ENCODE peak calls at places on chromosomes 3 and 15, in seven cellular contexts. One of them, this sample, is unnamed.

GRCh38 chr15:25136119-25136518 is 181.3 kb downstream of the SNRPN start:
- DNase-seq in psoas muscle: no peak
- DNase-seq in dorsolateral prefrontal cortex: no peak
- DNase-seq in hepatocyte: no peak
- DNase-seq in bronchial epithelial cell: no peak
- DNase-seq in Peyer's patch: no peak
- DNase-seq in choroid plexus epithelial cell: peak; percentile 42
- DNase-seq in this sample: no peak

GRCh38 chr3:129329858-129330257 is 51.2 kb downstream of the HMCES start:
- DNase-seq in psoas muscle: no peak
- DNase-seq in dorsolateral prefrontal cortex: no peak
- DNase-seq in hepatocyte: no peak
- DNase-seq in bronchial epithelial cell: no peak
- DNase-seq in Peyer's patch: no peak
- DNase-seq in choroid plexus epithelial cell: no peak
- DNase-seq in this sample: no peak

GRCh38 chr15:100132309-100132708 is 209.5 kb downstream of the ADAMTS17 start:
- DNase-seq in psoas muscle: no peak
- DNase-seq in dorsolateral prefrontal cortex: no peak
- DNase-seq in hepatocyte: no peak
- DNase-seq in bronchial epithelial cell: no peak
- DNase-seq in Peyer's patch: no peak
- DNase-seq in choroid plexus epithelial cell: no peak
- DNase-seq in this sample: no peak

GRCh38 chr3:31055757-31056156 is 161.3 kb upstream of the GADL1 start:
- DNase-seq in psoas muscle: no peak
- DNase-seq in dorsolateral prefrontal cortex: no peak
- DNase-seq in hepatocyte: no peak
- DNase-seq in bronchial epithelial cell: no peak
- DNase-seq in Peyer's patch: no peak
- DNase-seq in choroid plexus epithelial cell: no peak
- DNase-seq in this sample: no peak

GRCh38 chr15:69610858-69611257 is 158.2 kb downstream of the RPLP1 start:
- DNase-seq in psoas muscle: no peak
- DNase-seq in dorsolateral prefrontal cortex: no peak
- DNase-seq in hepatocyte: no peak
- DNase-seq in bronchial epithelial cell: no peak
- DNase-seq in Peyer's patch: no peak
- DNase-seq in choroid plexus epithelial cell: no peak
- DNase-seq in this sample: no peak

GRCh38 chr3:2856062-2856792 is 253.9 kb downstream of the IL5RA start:
- DNase-seq in psoas muscle: no peak
- DNase-seq in dorsolateral prefrontal cortex: no peak
- DNase-seq in hepatocyte: no peak
- DNase-seq in bronchial epithelial cell: no peak
- DNase-seq in Peyer's patch: no peak
- DNase-seq in choroid plexus epithelial cell: no peak
- DNase-seq in this sample: no peak

GRCh38 chr3:18295171-18295920 is 129.8 kb downstream of the SATB1 start:
- DNase-seq in psoas muscle: no peak
- DNase-seq in dorsolateral prefrontal cortex: no peak
- DNase-seq in hepatocyte: peak; percentile 75
- DNase-seq in bronchial epithelial cell: peak; percentile 88
- DNase-seq in Peyer's patch: peak; percentile 52
- DNase-seq in choroid plexus epithelial cell: peak; percentile 71
- DNase-seq in this sample: peak; percentile 61

GRCh38 chr15:42385980-42386695 is 26.8 kb downstream of the CAPN3 start:
- DNase-seq in psoas muscle: no peak
- DNase-seq in dorsolateral prefrontal cortex: no peak
- DNase-seq in hepatocyte: no peak
- DNase-seq in bronchial epithelial cell: no peak
- DNase-seq in Peyer's patch: no peak
- DNase-seq in choroid plexus epithelial cell: peak; percentile 17
- DNase-seq in this sample: no peak

GRCh38 chr3:196287066-196287404 is 491 bp downstream of the PCYT1A start:
- DNase-seq in psoas muscle: peak; percentile 63
- DNase-seq in dorsolateral prefrontal cortex: no peak
- DNase-seq in hepatocyte: peak; percentile 51
- DNase-seq in bronchial epithelial cell: no peak
- DNase-seq in Peyer's patch: no peak
- DNase-seq in choroid plexus epithelial cell: peak; percentile 36
- DNase-seq in this sample: no peak

GRCh38 chr3:38015485-38015884 is 14.0 kb downstream of the PLCD1 start:
- DNase-seq in psoas muscle: no peak
- DNase-seq in dorsolateral prefrontal cortex: no peak
- DNase-seq in hepatocyte: no peak
- DNase-seq in bronchial epithelial cell: no peak
- DNase-seq in Peyer's patch: peak; percentile 45
- DNase-seq in choroid plexus epithelial cell: no peak
- DNase-seq in this sample: no peak

GRCh38 chr15:43146187-43146586 is 12.8 kb downstream of the TMEM62 start:
- DNase-seq in psoas muscle: no peak
- DNase-seq in dorsolateral prefrontal cortex: no peak
- DNase-seq in hepatocyte: no peak
- DNase-seq in bronchial epithelial cell: no peak
- DNase-seq in Peyer's patch: no peak
- DNase-seq in choroid plexus epithelial cell: no peak
- DNase-seq in this sample: no peak

GRCh38 chr3:195123196-195123805 is 147.7 kb downstream of the XXYLT1 start:
- DNase-seq in psoas muscle: no peak
- DNase-seq in dorsolateral prefrontal cortex: no peak
- DNase-seq in hepatocyte: no peak
- DNase-seq in bronchial epithelial cell: no peak
- DNase-seq in Peyer's patch: no peak
- DNase-seq in choroid plexus epithelial cell: no peak
- DNase-seq in this sample: no peak

GRCh38 chr15:41495736-41496599 is 2.3 kb downstream of the ITPKA start:
- DNase-seq in psoas muscle: peak; percentile 60
- DNase-seq in dorsolateral prefrontal cortex: no peak
- DNase-seq in hepatocyte: peak; percentile 89
- DNase-seq in bronchial epithelial cell: no peak
- DNase-seq in Peyer's patch: peak; percentile 92
- DNase-seq in choroid plexus epithelial cell: no peak
- DNase-seq in this sample: no peak

GRCh38 chr3:187967982-187968381 is 186.0 kb upstream of the LPP start:
- DNase-seq in psoas muscle: no peak
- DNase-seq in dorsolateral prefrontal cortex: no peak
- DNase-seq in hepatocyte: peak; percentile 57
- DNase-seq in bronchial epithelial cell: no peak
- DNase-seq in Peyer's patch: no peak
- DNase-seq in choroid plexus epithelial cell: peak; percentile 55
- DNase-seq in this sample: no peak

GRCh38 chr3:175224051-175224450 is 364.9 kb downstream of the NAALADL2 start:
- DNase-seq in psoas muscle: no peak
- DNase-seq in dorsolateral prefrontal cortex: no peak
- DNase-seq in hepatocyte: peak; percentile 27
- DNase-seq in bronchial epithelial cell: no peak
- DNase-seq in Peyer's patch: no peak
- DNase-seq in choroid plexus epithelial cell: no peak
- DNase-seq in this sample: no peak

GRCh38 chr3:196063456-196063855 is 18.4 kb downstream of the TFRC start:
- DNase-seq in psoas muscle: no peak
- DNase-seq in dorsolateral prefrontal cortex: no peak
- DNase-seq in hepatocyte: no peak
- DNase-seq in bronchial epithelial cell: no peak
- DNase-seq in Peyer's patch: no peak
- DNase-seq in choroid plexus epithelial cell: peak; percentile 75
- DNase-seq in this sample: no peak

GRCh38 chr3:101900736-101901135 is 51.4 kb downstream of the NFKBIZ start:
- DNase-seq in psoas muscle: no peak
- DNase-seq in dorsolateral prefrontal cortex: no peak
- DNase-seq in hepatocyte: no peak
- DNase-seq in bronchial epithelial cell: no peak
- DNase-seq in Peyer's patch: no peak
- DNase-seq in choroid plexus epithelial cell: peak; percentile 37
- DNase-seq in this sample: no peak

GRCh38 chr3:143287403-143287802 is 167.8 kb downstream of the CHST2 start:
- DNase-seq in psoas muscle: no peak
- DNase-seq in dorsolateral prefrontal cortex: no peak
- DNase-seq in hepatocyte: no peak
- DNase-seq in bronchial epithelial cell: peak; percentile 31
- DNase-seq in Peyer's patch: no peak
- DNase-seq in choroid plexus epithelial cell: no peak
- DNase-seq in this sample: no peak

GRCh38 chr3:4717363-4717740 is 224.2 kb downstream of the ITPR1 start:
- DNase-seq in psoas muscle: no peak
- DNase-seq in dorsolateral prefrontal cortex: no peak
- DNase-seq in hepatocyte: no peak
- DNase-seq in bronchial epithelial cell: no peak
- DNase-seq in Peyer's patch: no peak
- DNase-seq in choroid plexus epithelial cell: no peak
- DNase-seq in this sample: no peak

GRCh38 chr3:49388416-49388815 is 23.4 kb downstream of the RHOA start:
- DNase-seq in psoas muscle: no peak
- DNase-seq in dorsolateral prefrontal cortex: no peak
- DNase-seq in hepatocyte: no peak
- DNase-seq in bronchial epithelial cell: peak; percentile 74
- DNase-seq in Peyer's patch: no peak
- DNase-seq in choroid plexus epithelial cell: no peak
- DNase-seq in this sample: no peak

GRCh38 chr15:41955807-41956525 is 16.4 kb downstream of the EHD4 start:
- DNase-seq in psoas muscle: no peak
- DNase-seq in dorsolateral prefrontal cortex: no peak
- DNase-seq in hepatocyte: peak; percentile 61
- DNase-seq in bronchial epithelial cell: no peak
- DNase-seq in Peyer's patch: no peak
- DNase-seq in choroid plexus epithelial cell: no peak
- DNase-seq in this sample: no peak

GRCh38 chr3:73618461-73618860 is 6.3 kb downstream of the PDZRN3 start:
- DNase-seq in psoas muscle: no peak
- DNase-seq in dorsolateral prefrontal cortex: no peak
- DNase-seq in hepatocyte: no peak
- DNase-seq in bronchial epithelial cell: no peak
- DNase-seq in Peyer's patch: no peak
- DNase-seq in choroid plexus epithelial cell: peak; percentile 14
- DNase-seq in this sample: no peak

GRCh38 chr3:73611176-73611575 is 13.6 kb downstream of the PDZRN3 start:
- DNase-seq in psoas muscle: no peak
- DNase-seq in dorsolateral prefrontal cortex: no peak
- DNase-seq in hepatocyte: no peak
- DNase-seq in bronchial epithelial cell: no peak
- DNase-seq in Peyer's patch: no peak
- DNase-seq in choroid plexus epithelial cell: peak; percentile 77
- DNase-seq in this sample: no peak

GRCh38 chr3:73616056-73616455 is 8.7 kb downstream of the PDZRN3 start:
- DNase-seq in psoas muscle: no peak
- DNase-seq in dorsolateral prefrontal cortex: no peak
- DNase-seq in hepatocyte: no peak
- DNase-seq in bronchial epithelial cell: no peak
- DNase-seq in Peyer's patch: no peak
- DNase-seq in choroid plexus epithelial cell: no peak
- DNase-seq in this sample: no peak

GRCh38 chr3:73610493-73610892 is 14.2 kb downstream of the PDZRN3 start:
- DNase-seq in psoas muscle: no peak
- DNase-seq in dorsolateral prefrontal cortex: no peak
- DNase-seq in hepatocyte: no peak
- DNase-seq in bronchial epithelial cell: no peak
- DNase-seq in Peyer's patch: no peak
- DNase-seq in choroid plexus epithelial cell: no peak
- DNase-seq in this sample: no peak

DNA sequence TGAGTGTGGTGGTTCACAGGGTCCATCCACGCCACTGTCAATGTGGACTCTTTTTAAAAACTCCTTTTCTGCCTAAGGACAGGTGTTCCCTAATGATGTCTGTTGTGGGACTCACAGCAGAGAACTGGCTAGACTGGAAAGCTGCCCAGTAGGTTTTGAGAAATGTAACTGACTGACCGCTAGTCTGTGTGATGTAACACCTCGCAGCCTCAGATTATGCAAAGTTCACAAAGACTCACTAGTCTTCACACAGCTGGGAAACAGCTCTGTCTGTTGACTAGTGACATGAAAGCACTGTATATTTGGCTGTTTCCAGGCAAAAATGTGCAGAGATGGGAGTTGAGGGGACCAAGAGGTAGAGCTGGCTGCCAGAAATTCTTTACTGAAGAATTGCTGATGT is 10.4 kb downstream of the PDZRN3 start:
- DNase-seq in psoas muscle: no peak
- DNase-seq in dorsolateral prefrontal cortex: no peak
- DNase-seq in hepatocyte: peak; percentile 60
- DNase-seq in bronchial epithelial cell: no peak
- DNase-seq in Peyer's patch: no peak
- DNase-seq in choroid plexus epithelial cell: peak; percentile 97
- DNase-seq in this sample: no peak
- TF ChIP-seq CTCF in psoas muscle: no peak
- TF ChIP-seq CTCF in dorsolateral prefrontal cortex: no peak
- TF ChIP-seq CTCF in hepatocyte: no peak
- TF ChIP-seq CTCF in bronchial epithelial cell: no peak
- TF ChIP-seq CTCF in Peyer's patch: no peak
- TF ChIP-seq CTCF in choroid plexus epithelial cell: peak; percentile 30
- TF ChIP-seq CTCF in this sample: no peak

GRCh38 chr3:33658039-33658438 is 60.0 kb downstream of the CLASP2 start:
- DNase-seq in psoas muscle: no peak
- DNase-seq in dorsolateral prefrontal cortex: no peak
- DNase-seq in hepatocyte: no peak
- DNase-seq in bronchial epithelial cell: no peak
- DNase-seq in Peyer's patch: no peak
- DNase-seq in choroid plexus epithelial cell: no peak
- DNase-seq in this sample: no peak
- H3K4me3 ChIP-seq in psoas muscle: peak overlapping the region; percentile 71
- H3K4me3 ChIP-seq in dorsolateral prefrontal cortex: peak overlapping the region; percentile 74
- H3K4me3 ChIP-seq in hepatocyte: no peak overlapping the region
- H3K4me3 ChIP-seq in bronchial epithelial cell: no peak overlapping the region
- H3K4me3 ChIP-seq in Peyer's patch: no peak overlapping the region
- H3K4me3 ChIP-seq in choroid plexus epithelial cell: peak overlapping the region; percentile 62
- H3K4me3 ChIP-seq in this sample: no peak overlapping the region

GRCh38 chr3:21551019-21551418 is 200.0 kb downstream of the ZNF385D start:
- DNase-seq in psoas muscle: no peak
- DNase-seq in dorsolateral prefrontal cortex: no peak
- DNase-seq in hepatocyte: peak; percentile 14
- DNase-seq in bronchial epithelial cell: peak; percentile 59
- DNase-seq in Peyer's patch: no peak
- DNase-seq in choroid plexus epithelial cell: peak; percentile 9
- DNase-seq in this sample: no peak
- TF ChIP-seq CTCF in psoas muscle: no peak
- TF ChIP-seq CTCF in dorsolateral prefrontal cortex: no peak
- TF ChIP-seq CTCF in hepatocyte: peak; percentile 31
- TF ChIP-seq CTCF in bronchial epithelial cell: no peak
- TF ChIP-seq CTCF in Peyer's patch: no peak
- TF ChIP-seq CTCF in choroid plexus epithelial cell: no peak
- TF ChIP-seq CTCF in this sample: no peak

DNA sequence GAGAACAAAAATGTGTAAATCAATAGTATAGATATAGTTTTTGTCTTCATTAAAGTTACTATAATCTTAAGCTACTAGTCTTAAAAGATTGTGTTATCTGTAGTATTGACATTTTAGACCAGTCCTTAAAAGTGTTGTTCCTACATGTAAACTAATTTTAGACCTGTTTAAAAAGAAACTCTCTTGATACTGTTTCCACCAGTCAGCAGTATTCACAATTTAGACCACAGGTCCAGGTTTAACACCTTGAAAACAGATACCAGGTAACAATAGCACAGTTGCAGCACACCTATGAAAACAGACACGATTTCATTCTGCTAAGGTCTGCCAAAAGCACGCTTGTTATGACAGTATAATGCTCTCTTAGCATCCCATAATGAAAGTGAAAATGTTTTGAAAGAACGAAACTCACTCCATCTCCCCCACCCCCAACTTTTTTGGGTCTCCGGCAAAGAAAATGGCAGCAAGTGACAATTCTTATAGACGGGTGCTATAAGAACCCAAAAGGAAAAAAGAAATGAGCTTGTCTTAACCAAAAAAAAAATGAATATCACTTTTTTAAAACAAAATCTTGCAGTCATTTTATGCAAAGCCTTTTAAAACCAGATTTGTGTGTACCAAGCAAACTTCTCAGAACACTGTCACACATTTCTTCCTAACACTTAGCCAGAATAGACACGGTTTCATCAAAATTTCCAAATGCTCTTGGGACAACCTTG is 1.6 kb downstream of the EIF4E3 start:
- DNase-seq in psoas muscle: no peak
- DNase-seq in dorsolateral prefrontal cortex: no peak
- DNase-seq in hepatocyte: no peak
- DNase-seq in bronchial epithelial cell: no peak
- DNase-seq in Peyer's patch: no peak
- DNase-seq in choroid plexus epithelial cell: no peak
- DNase-seq in this sample: no peak
- H3K4me3 ChIP-seq in psoas muscle: peak overlapping the region; percentile 92
- H3K4me3 ChIP-seq in dorsolateral prefrontal cortex: peak overlapping the region; percentile 79
- H3K4me3 ChIP-seq in hepatocyte: peak overlapping the region; percentile 83
- H3K4me3 ChIP-seq in bronchial epithelial cell: no peak overlapping the region
- H3K4me3 ChIP-seq in Peyer's patch: peak overlapping the region; percentile 82
- H3K4me3 ChIP-seq in choroid plexus epithelial cell: no peak overlapping the region
- H3K4me3 ChIP-seq in this sample: no peak overlapping the region